ENCODE peak calls at places on chromosomes 7 and 10, in ten cellular contexts. J is DND-41, T is HCT116, C is endodermal cell, V is uterus, Z is AG10803, D is PC-3, B is H9, L is left lung, K is lower lobe of right lung. E is an unnamed sample.

GRCh38 chr10:45580781-45581496 is 91.6 kb downstream of the ZFAND4 start:
- DNase-seq in J (no peak), T (no peak), C (peak), V (no peak), Z (no peak), D (no peak), B (no peak), L (no peak), K (no peak), E (no peak)

GRCh38 chr7:142356166-142356565 is 98.3 kb upstream of the PRSS58 start:
- DNase-seq in J (no peak), T (no peak), C (no peak), V (no peak), Z (no peak), D (peak), B (no peak), L (no peak), K (no peak), E (no peak)

GRCh38 chr7:20954711-20955641 is 168.3 kb upstream of the SP8 start:
- DNase-seq in J (no peak), T (no peak), C (peak), V (no peak), Z (no peak), D (no peak), B (no peak), L (no peak), K (no peak), E (no peak)

GRCh38 chr7:117086788-117087187 is 133.5 kb downstream of the ST7 start:
- DNase-seq in J (peak), T (no peak), C (no peak), V (no peak), Z (no peak), D (no peak), B (no peak), L (no peak), K (no peak), E (no peak)

GRCh38 chr10:18683427-18683826 is 24.2 kb downstream of the ARL5B start:
- DNase-seq in J (no peak), T (no peak), C (no peak), V (no peak), Z (peak), D (peak), B (no peak), L (no peak), K (no peak), E (no peak)

GRCh38 chr10:44258019-44258418 is 126.9 kb downstream of the CXCL12 start:
- DNase-seq in J (no peak), T (no peak), C (peak), V (no peak), Z (no peak), D (no peak), B (peak), L (no peak), K (no peak), E (no peak)

GRCh38 chr7:77506899-77507298 is 30.2 kb upstream of the PTPN12 start:
- DNase-seq in J (no peak), T (no peak), C (no peak), V (no peak), Z (no peak), D (no peak), B (no peak), L (no peak), K (no peak), E (no peak)

GRCh38 chr7:111138196-111138569 is 47.3 kb downstream of the LRRN3 start:
- DNase-seq in J (peak), T (peak), C (no peak), V (no peak), Z (peak), D (peak), B (no peak), L (no peak), K (peak), E (no peak)

GRCh38 chr10:117391436-117392205 is 16.4 kb upstream of the PDZD8 start:
- DNase-seq in J (no peak), T (no peak), C (peak), V (no peak), Z (peak), D (no peak), B (no peak), L (no peak), K (peak), E (no peak)

GRCh38 chr7:70608229-70608628 is 523.7 kb upstream of the GALNT17 start:
- DNase-seq in J (no peak), T (no peak), C (no peak), V (no peak), Z (no peak), D (no peak), B (no peak), L (no peak), K (no peak), E (no peak)

GRCh38 chr10:122468923-122469781 is 7.8 kb downstream of the HTRA1 start:
- DNase-seq in J (no peak), T (peak), C (no peak), V (peak), Z (peak), D (peak), B (no peak), L (no peak), K (no peak), E (no peak)

GRCh38 chr10:78852856-78853255 is 215.9 kb upstream of the ZMIZ1 start:
- DNase-seq in J (peak), T (peak), C (peak), V (no peak), Z (no peak), D (peak), B (peak), L (no peak), K (no peak), E (no peak)

GRCh38 chr7:155003215-155003999 is 483 bp upstream of the PAXIP1 start:
- DNase-seq in J (peak), T (peak), C (peak), V (peak), Z (peak), D (peak), B (peak), L (peak), K (peak), E (peak)

GRCh38 chr7:87119581-87119980 is 32.7 kb upstream of the DMTF1 start:
- DNase-seq in J (no peak), T (no peak), C (no peak), V (no peak), Z (peak), D (no peak), B (no peak), L (no peak), K (no peak), E (no peak)

GRCh38 chr10:114753126-114753525 is 68.5 kb upstream of the FHIP2A start:
- DNase-seq in J (no peak), T (no peak), C (no peak), V (no peak), Z (peak), D (peak), B (no peak), L (no peak), K (no peak), E (no peak)

GRCh38 chr7:143426479-143427142 is 16.6 kb upstream of the TAS2R60 start:
- DNase-seq in J (no peak), T (no peak), C (no peak), V (no peak), Z (no peak), D (no peak), B (no peak), L (no peak), K (no peak), E (no peak)

GRCh38 chr7:96328016-96328415 is 6.1 kb upstream of the SLC25A13 start:
- DNase-seq in J (no peak), T (no peak), C (no peak), V (no peak), Z (no peak), D (peak), B (no peak), L (no peak), K (no peak), E (no peak)

GRCh38 chr7:70602135-70602534 is 529.8 kb upstream of the GALNT17 start:
- DNase-seq in J (no peak), T (no peak), C (no peak), V (no peak), Z (no peak), D (no peak), B (no peak), L (no peak), K (no peak), E (no peak)

GRCh38 chr7:12839508-12840153 is 152.2 kb downstream of the ARL4A start:
- DNase-seq in J (no peak), T (no peak), C (peak), V (no peak), Z (no peak), D (peak), B (peak), L (peak), K (no peak), E (no peak)

GRCh38 chr10:71085689-71086438 is 126.5 kb upstream of the UNC5B start:
- DNase-seq in J (no peak), T (no peak), C (peak), V (no peak), Z (no peak), D (no peak), B (peak), L (no peak), K (no peak), E (peak)

GRCh38 chr7:44292876-44293560 is 32.4 kb downstream of the CAMK2B start:
- DNase-seq in J (peak), T (no peak), C (peak), V (peak), Z (no peak), D (no peak), B (no peak), L (peak), K (no peak), E (peak)

GRCh38 chr7:133436014-133436428 is 183.1 kb downstream of the EXOC4 start:
- DNase-seq in J (no peak), T (no peak), C (no peak), V (no peak), Z (peak), D (no peak), B (no peak), L (no peak), K (no peak), E (no peak)

GRCh38 chr7:132742152-132742551 is 165.9 kb upstream of the PLXNA4 start:
- DNase-seq in J (no peak), T (no peak), C (no peak), V (no peak), Z (peak), D (peak), B (no peak), L (no peak), K (peak), E (no peak)

GRCh38 chr7:95441042-95441823 is 6.4 kb upstream of the PON2 start:
- DNase-seq in J (no peak), T (no peak), C (no peak), V (no peak), Z (no peak), D (no peak), B (no peak), L (no peak), K (no peak), E (no peak)

GRCh38 chr7:138632866-138633602 is 68.1 kb downstream of the SVOPL start:
- DNase-seq in J (no peak), T (no peak), C (peak), V (no peak), Z (no peak), D (no peak), B (no peak), L (no peak), K (no peak), E (no peak)

GRCh38 chr7:37182011-37182478 is 266.6 kb downstream of the ELMO1 start:
- DNase-seq in J (peak), T (peak), C (peak), V (peak), Z (peak), D (peak), B (peak), L (peak), K (peak), E (peak)

GRCh38 chr10:88992945-88993537 is 2.4 kb downstream of the FAS start:
- DNase-seq in J (no peak), T (no peak), C (no peak), V (no peak), Z (peak), D (peak), B (no peak), L (no peak), K (no peak), E (no peak)

GRCh38 chr7:137751361-137752009 is 95.3 kb downstream of the DGKI start:
- DNase-seq in J (no peak), T (no peak), C (no peak), V (no peak), Z (no peak), D (no peak), B (no peak), L (no peak), K (no peak), E (no peak)

GRCh38 chr10:10092581-10092980 is 925.1 kb upstream of the CELF2 start:
- DNase-seq in J (no peak), T (no peak), C (peak), V (no peak), Z (peak), D (no peak), B (peak), L (peak), K (no peak), E (no peak)

GRCh38 chr7:132806834-132807233 is 230.6 kb upstream of the PLXNA4 start:
- DNase-seq in J (no peak), T (no peak), C (no peak), V (no peak), Z (no peak), D (no peak), B (no peak), L (no peak), K (no peak), E (no peak)

GRCh38 chr10:48480397-48481374 is 124.2 kb downstream of the ARHGAP22 start:
- DNase-seq in J (no peak), T (no peak), C (peak), V (no peak), Z (no peak), D (no peak), B (peak), L (no peak), K (no peak), E (peak)

GRCh38 chr10:59006511-59007306 is 169.7 kb upstream of the PHYHIPL start:
- DNase-seq in J (no peak), T (no peak), C (no peak), V (peak), Z (peak), D (peak), B (no peak), L (no peak), K (no peak), E (no peak)

GRCh38 chr10:123642293-123642692 is 23.9 kb upstream of the GPR26 start:
- DNase-seq in J (no peak), T (no peak), C (peak), V (no peak), Z (peak), D (peak), B (peak), L (no peak), K (no peak), E (peak)

GRCh38 chr7:112567388-112567787 is 86.6 kb downstream of the LSMEM1 start:
- DNase-seq in J (no peak), T (no peak), C (no peak), V (no peak), Z (no peak), D (no peak), B (no peak), L (no peak), K (no peak), E (no peak)

GRCh38 chr7:16930958-16931357 is 49.2 kb upstream of the AGR3 start:
- DNase-seq in J (peak), T (no peak), C (no peak), V (no peak), Z (no peak), D (no peak), B (no peak), L (no peak), K (no peak), E (no peak)

GRCh38 chr10:60123172-60123571 is 216.8 kb upstream of the CCDC6 start:
- DNase-seq in J (no peak), T (peak), C (no peak), V (no peak), Z (peak), D (peak), B (no peak), L (no peak), K (no peak), E (no peak)

GRCh38 chr10:36671607-36672006 is 453.8 kb upstream of the ANKRD30A start:
- DNase-seq in J (no peak), T (no peak), C (no peak), V (no peak), Z (peak), D (peak), B (no peak), L (no peak), K (no peak), E (no peak)

GRCh38 chr7:26522633-26523032 is 231.0 kb downstream of the SNX10 start:
- DNase-seq in J (no peak), T (no peak), C (no peak), V (no peak), Z (no peak), D (no peak), B (no peak), L (no peak), K (no peak), E (no peak)

GRCh38 chr10:118979661-118980060 is 49.9 kb upstream of the NANOS1 start:
- DNase-seq in J (no peak), T (no peak), C (no peak), V (no peak), Z (no peak), D (no peak), B (peak), L (no peak), K (no peak), E (no peak)

DNA sequence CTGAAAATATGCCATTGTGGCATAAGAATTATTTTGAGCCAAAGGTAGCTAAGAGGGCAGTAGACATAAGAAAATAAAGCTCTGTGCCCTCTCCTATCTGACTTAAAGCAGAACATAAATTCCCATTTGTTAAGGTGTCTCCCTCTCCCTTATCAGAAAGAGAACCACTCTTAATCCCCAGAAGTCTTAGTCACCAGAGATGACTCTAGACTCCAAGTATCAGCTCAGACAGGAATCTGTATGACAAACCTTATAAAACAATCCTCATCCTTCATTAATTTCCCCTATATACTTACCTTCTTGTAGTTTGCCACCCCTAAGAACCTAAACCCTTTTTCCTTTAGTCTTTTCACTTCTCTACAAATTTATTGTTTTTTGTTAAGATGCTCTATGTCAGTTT is 21.8 kb upstream of the PIP4K2A start:
- DNase-seq in J (no peak), T (no peak), C (no peak), V (no peak), Z (no peak), D (peak), B (no peak), L (no peak), K (no peak), E (no peak)
- TF ChIP-seq CTCF in J (no peak), T (no peak), C (no peak), V (no peak), Z (no peak), D (no peak), B (no peak), L (no peak), K (no peak), E (no peak)

DNA sequence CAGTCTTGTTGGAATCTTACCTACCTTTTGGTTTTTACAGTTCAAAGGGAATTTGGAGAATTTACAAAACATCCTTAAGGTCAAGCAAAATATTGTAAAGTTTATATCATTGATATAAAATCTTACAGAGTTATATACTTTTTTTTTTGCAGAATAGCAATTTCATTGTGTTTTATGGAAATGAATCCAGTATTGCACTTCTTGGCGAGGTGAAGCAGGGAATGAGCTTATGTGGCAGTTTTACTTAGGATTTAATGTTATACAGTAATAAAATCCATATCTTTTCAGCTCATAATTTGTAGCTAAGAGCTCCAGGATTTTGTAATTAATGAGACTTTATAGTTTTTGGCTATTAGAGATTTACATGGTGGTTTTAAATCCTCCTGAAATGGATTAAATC is 5.0 kb downstream of the PRKAR2B start:
- DNase-seq in J (no peak), T (no peak), C (no peak), V (no peak), Z (no peak), D (no peak), B (no peak), L (no peak), K (no peak), E (no peak)
- TF ChIP-seq CTCF in J (no peak), T (no peak), C (no peak), V (no peak), Z (no peak), D (no peak), B (no peak), L (no peak), K (no peak), E (no peak)

GRCh38 chr10:7337431-7338171 is 73.2 kb downstream of the SFMBT2 start:
- DNase-seq in J (peak), T (no peak), C (no peak), V (no peak), Z (no peak), D (no peak), B (no peak), L (no peak), K (no peak), E (no peak)
- TF ChIP-seq CTCF in J (no peak), T (no peak), C (no peak), V (no peak), Z (no peak), D (no peak), B (no peak), L (no peak), K (no peak), E (no peak)

DNA sequence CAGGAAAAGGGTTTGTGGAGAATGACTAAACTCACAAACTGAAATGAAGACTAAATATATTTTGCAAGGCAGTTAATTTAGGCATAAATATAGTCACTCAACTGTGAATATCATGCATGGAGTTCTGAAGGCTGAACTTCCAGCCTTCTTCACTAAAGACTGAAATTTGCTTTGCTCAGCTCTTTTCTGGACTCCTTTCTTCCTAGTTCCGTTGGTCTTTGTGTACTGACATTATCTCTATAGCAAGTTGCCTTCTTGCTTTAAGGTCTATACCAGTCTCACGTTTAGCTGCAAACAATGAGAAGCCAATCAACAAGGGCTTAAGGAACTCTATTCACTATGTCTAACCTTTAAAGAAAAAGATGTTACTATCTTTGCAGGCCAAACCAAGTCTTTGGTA is 22.6 kb downstream of the GARIN1A start:
- DNase-seq in J (no peak), T (no peak), C (no peak), V (no peak), Z (no peak), D (no peak), B (no peak), L (no peak), K (no peak), E (no peak)
- TF ChIP-seq CTCF in J (no peak), T (no peak), C (no peak), V (no peak), Z (no peak), D (no peak), B (no peak), L (no peak), K (no peak), E (no peak)

DNA sequence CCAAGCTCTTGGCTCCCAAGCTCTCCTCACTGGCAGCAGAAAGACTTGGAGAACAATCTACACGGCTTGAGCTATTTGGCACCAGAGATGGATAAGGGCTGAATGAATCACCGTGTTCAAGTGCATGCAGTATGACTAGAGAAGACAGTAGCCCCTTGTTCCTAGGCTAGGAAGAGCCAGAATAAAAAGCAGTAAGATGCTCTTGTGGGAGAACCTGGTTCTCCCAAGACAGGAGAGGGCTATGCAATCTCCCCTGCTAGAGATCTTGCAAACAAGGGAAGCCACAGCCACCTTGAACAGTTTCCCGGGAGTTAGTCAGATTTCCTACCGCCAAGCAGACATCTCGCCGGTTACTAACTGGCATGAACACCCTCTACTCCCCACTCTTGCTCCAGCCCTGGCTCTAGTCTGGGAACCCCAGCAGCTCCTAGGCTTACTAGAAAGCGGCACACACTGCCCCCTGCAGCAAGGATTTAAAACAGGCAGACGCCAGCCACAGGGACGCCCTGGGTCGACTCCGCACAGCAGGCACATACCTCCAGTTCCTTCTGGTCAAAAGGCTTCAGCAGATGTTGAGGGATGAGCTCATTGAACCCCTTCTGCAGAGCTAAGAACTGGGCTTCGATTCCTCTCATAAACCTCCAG is 107.3 kb downstream of the SMURF1 start:
- DNase-seq in J (peak), T (no peak), C (peak), V (peak), Z (peak), D (peak), B (peak), L (no peak), K (no peak), E (no peak)
- TF ChIP-seq CTCF in J (peak), T (no peak), C (peak), V (peak), Z (peak), D (peak), B (peak), L (no peak), K (peak), E (peak)

GRCh38 chr10:13614530-13615332 is 28.0 kb downstream of the PRPF18 start:
- DNase-seq in J (no peak), T (no peak), C (peak), V (no peak), Z (peak), D (peak), B (peak), L (no peak), K (no peak), E (no peak)
- TF ChIP-seq CTCF in J (no peak), T (no peak), C (peak), V (no peak), Z (no peak), D (no peak), B (peak), L (no peak), K (no peak), E (peak)

GRCh38 chr10:12264204-12264908 is 68.4 kb downstream of the CDC123 start:
- DNase-seq in J (peak), T (peak), C (peak), V (peak), Z (peak), D (peak), B (peak), L (peak), K (peak), E (peak)
- TF ChIP-seq CTCF in J (peak), T (peak), C (peak), V (peak), Z (peak), D (peak), B (peak), L (peak), K (peak), E (peak)

E was measured in osteocyte.